ENCODE peak calls at places on chromosomes 7 and 10, in nine cellular contexts. J, E, U, G, F, W, M, O and D are unnamed samples. For H3K27me3, the result is how much of the 10 kb centered on the place peaks cover.

GRCh38 chr7:66181329-66181728 is 23.8 kb upstream of the TPST1 start:
- DNase-seq in J (no peak), E (no peak), U (no peak), G (no peak), F (no peak), W (no peak), M (no peak), O (no peak), D (no peak)

GRCh38 chr7:81007053-81007452 is 88.2 kb upstream of the SEMA3C start:
- DNase-seq in J (no peak), E (no peak), U (no peak), G (no peak), F (no peak), W (no peak), M (no peak), O (no peak), D (no peak)

GRCh38 chr7:47693161-47693740 is 111.3 kb upstream of the TNS3 start:
- DNase-seq in J (no peak), E (no peak), U (no peak), G (no peak), F (no peak), W (no peak), M (no peak), O (no peak), D (no peak)

GRCh38 chr10:45000764-45001381 is at the start of gene ZNF22:
- DNase-seq in J (peak), E (peak), U (peak), G (peak), F (peak), W (peak), M (no peak), O (peak), D (peak)

GRCh38 chr7:128104109-128104742 is 73.0 kb upstream of the LRRC4 start:
- DNase-seq in J (no peak), E (no peak), U (peak), G (no peak), F (peak), W (peak), M (no peak), O (no peak), D (peak)

GRCh38 chr7:45435846-45436245 is 138.3 kb upstream of the ADCY1 start:
- DNase-seq in J (no peak), E (no peak), U (no peak), G (no peak), F (no peak), W (peak), M (no peak), O (no peak), D (no peak)

GRCh38 chr7:123865517-123866117 is 20.6 kb downstream of the HYAL4 start:
- DNase-seq in J (peak), E (peak), U (peak), G (peak), F (no peak), W (peak), M (no peak), O (no peak), D (no peak)

GRCh38 chr7:133529861-133530260 is 277.0 kb downstream of the EXOC4 start:
- DNase-seq in J (no peak), E (no peak), U (no peak), G (no peak), F (no peak), W (no peak), M (no peak), O (no peak), D (no peak)

GRCh38 chr10:91700788-91701444 is 68.0 kb upstream of the PPP1R3C start:
- DNase-seq in J (no peak), E (peak), U (no peak), G (no peak), F (no peak), W (peak), M (no peak), O (no peak), D (no peak)

GRCh38 chr7:33444501-33444900 is 315.1 kb downstream of the BBS9 start:
- DNase-seq in J (no peak), E (no peak), U (no peak), G (no peak), F (no peak), W (no peak), M (no peak), O (no peak), D (no peak)

GRCh38 chr7:26083113-26083512 is 68.9 kb upstream of the NFE2L3 start:
- DNase-seq in J (no peak), E (no peak), U (peak), G (no peak), F (no peak), W (no peak), M (no peak), O (no peak), D (no peak)

GRCh38 chr7:131543298-131543697 is 13.1 kb downstream of the PODXL start:
- DNase-seq in J (no peak), E (no peak), U (no peak), G (no peak), F (no peak), W (no peak), M (no peak), O (no peak), D (no peak)

GRCh38 chr7:100400041-100400440 is 26.8 kb downstream of the PILRA start:
- DNase-seq in J (no peak), E (no peak), U (no peak), G (no peak), F (no peak), W (no peak), M (no peak), O (no peak), D (no peak)
- H3K27me3 ChIP-seq in J (under half), E (under half), U (under half), G (under half), F (under half), W (under half), M (under half), O (under half), D (under half)

DNA sequence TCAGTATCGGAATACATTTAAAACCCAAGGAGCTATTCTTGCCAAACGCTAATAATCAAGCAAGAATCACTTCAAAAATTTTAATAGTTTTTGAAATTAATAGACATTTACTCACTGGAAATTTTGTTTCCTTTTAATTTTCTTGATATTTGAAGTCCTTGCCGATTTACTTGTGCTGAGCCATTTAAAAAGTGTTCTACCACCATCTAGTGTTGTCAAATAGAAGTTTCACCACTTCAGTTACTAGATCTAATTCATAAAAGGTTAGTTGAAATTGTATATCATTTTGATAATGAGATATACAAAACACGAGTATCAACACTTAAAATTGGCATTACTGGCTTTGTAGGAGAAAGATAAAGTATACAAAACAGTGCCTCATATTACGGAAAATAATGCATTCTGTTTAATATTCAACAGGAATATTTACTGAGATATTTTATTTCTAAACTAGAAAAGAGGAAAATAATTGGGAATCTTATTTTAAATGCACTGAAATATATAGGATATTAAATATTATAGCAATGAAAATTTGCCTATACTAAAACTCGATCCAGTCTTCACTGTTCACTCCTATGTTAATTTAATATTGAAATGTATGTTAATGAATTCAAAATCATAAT is 664.8 kb upstream of the SEMA3D start:
- DNase-seq in J (no peak), E (peak), U (peak), G (no peak), F (no peak), W (no peak), M (no peak), O (no peak), D (no peak)
- TF ChIP-seq CTCF in J (peak), E (peak), U (peak), G (no peak), F (peak), W (peak), M (peak), O (peak), D (no peak)

GRCh38 chr10:101837753-101838152 is 5.8 kb downstream of the KCNIP2 start:
- DNase-seq in J (no peak), E (no peak), U (no peak), G (peak), F (no peak), W (no peak), M (no peak), O (no peak), D (no peak)
- H3K27ac ChIP-seq in J (no peak), E (no peak), U (no peak), G (no peak), F (peak), W (no peak), M (no peak), O (no peak), D (no peak)

GRCh38 chr7:27184342-27185012 is 555 bp downstream of the HOXA11 start:
- DNase-seq in J (peak), E (peak), U (peak), G (no peak), F (no peak), W (no peak), M (no peak), O (peak), D (peak)
- H3K27me3 ChIP-seq in J (half or more), E (under half), U (half or more), G (half or more), F (half or more), W (half or more), M (under half), O (half or more), D (half or more)